ENCODE peak calls at places on chromosome 17, in five cellular contexts. N, S, L, P and B are unnamed samples.

GRCh38 chr17:73681946-73682345 is 37.7 kb upstream of the SDK2 start:
- DNase-seq in N (no peak), S (no peak), L (no peak), P (no peak), B (no peak)

GRCh38 chr17:64061157-64061898 is 40.9 kb upstream of the ICAM2 start:
- DNase-seq in N (peak), S (no peak), L (no peak), P (no peak), B (no peak)

GRCh38 chr17:752620-753219 is 656 bp upstream of the GEMIN4 start:
- DNase-seq in N (peak), S (no peak), L (peak), P (no peak), B (peak)

GRCh38 chr17:55420067-55420775 is 1.4 kb downstream of the MMD start:
- DNase-seq in N (no peak), S (no peak), L (no peak), P (no peak), B (no peak)

GRCh38 chr17:49365667-49366066 is 3.6 kb upstream of the ZNF652 start:
- DNase-seq in N (peak), S (peak), L (no peak), P (no peak), B (peak)

GRCh38 chr17:3915642-3916012 is 638 bp downstream of the P2RX1 start:
- DNase-seq in N (no peak), S (no peak), L (peak), P (no peak), B (no peak)

GRCh38 chr17:28370035-28370743 is at the start of gene VTN:
- DNase-seq in N (peak), S (peak), L (peak), P (no peak), B (peak)

GRCh38 chr17:38868095-38868967 is 1.5 kb upstream of the LASP1 start:
- DNase-seq in N (peak), S (no peak), L (peak), P (peak), B (peak)

GRCh38 chr17:14355556-14355955 is 54.7 kb downstream of the HS3ST3B1 start:
- DNase-seq in N (no peak), S (no peak), L (no peak), P (no peak), B (no peak)

GRCh38 chr17:64783556-64784352 is 121.6 kb upstream of the SMURF2 start:
- DNase-seq in N (no peak), S (no peak), L (peak), P (no peak), B (no peak)